ENCODE peak calls at places on chromosomes 7 and 10, in six cellular contexts. P is stomach, O is Right ventricle myocardium superior, W is iris pigment epithelial cell, G is HuH-7.5, U is ELF-1. R is an unnamed sample.

GRCh38 chr10:50325449-50326188 is 74.3 kb upstream of the ASAH2 start:
- DNase-seq in P (peak), O (peak), W (peak), G (no peak), U (peak), R (peak)

GRCh38 chr10:113746188-113746950 is 5.1 kb upstream of the PLEKHS1 start:
- DNase-seq in P (no peak), O (no peak), W (peak), G (peak), U (no peak), R (no peak)

GRCh38 chr7:134514663-134515062 is 12.7 kb upstream of the AKR1B10 start:
- DNase-seq in P (no peak), O (no peak), W (peak), G (peak), U (peak), R (peak)

GRCh38 chr7:140593583-140593982 is 47.0 kb downstream of the DENND2A start:
- DNase-seq in P (no peak), O (no peak), W (no peak), G (no peak), U (no peak), R (no peak)

GRCh38 chr7:33849004-33849403 is 56.3 kb upstream of the BMPER start:
- DNase-seq in P (no peak), O (no peak), W (peak), G (no peak), U (no peak), R (no peak)

GRCh38 chr7:54331311-54331710 is 210.9 kb upstream of the VSTM2A start:
- DNase-seq in P (no peak), O (no peak), W (no peak), G (no peak), U (no peak), R (no peak)

GRCh38 chr10:42992957-42993390 is 83.9 kb upstream of the RET start:
- DNase-seq in P (no peak), O (no peak), W (no peak), G (no peak), U (no peak), R (no peak)

GRCh38 chr10:110408203-110408871 is 89.4 kb upstream of the DUSP5 start:
- DNase-seq in P (no peak), O (no peak), W (peak), G (no peak), U (peak), R (no peak)

GRCh38 chr7:28292826-28293528 is 112.4 kb upstream of the JAZF1 start:
- DNase-seq in P (no peak), O (no peak), W (no peak), G (no peak), U (no peak), R (no peak)

GRCh38 chr10:14074062-14074884 is 256.5 kb downstream of the FRMD4A start:
- DNase-seq in P (peak), O (peak), W (peak), G (peak), U (no peak), R (peak)

GRCh38 chr10:88389456-88389855 is 193.7 kb downstream of the RNLS start:
- DNase-seq in P (no peak), O (no peak), W (peak), G (no peak), U (no peak), R (no peak)

GRCh38 chr7:77940647-77941046 is 142.1 kb downstream of the PHTF2 start:
- DNase-seq in P (no peak), O (no peak), W (peak), G (peak), U (peak), R (no peak)